ENCODE peak calls at places on chromosomes 1 and 21, in eight cellular contexts. One of them, this sample, is unnamed.

GRCh38 chr1:156081174-156082110 is 823 bp downstream of the MEX3A start:
- DNase-seq in SK-N-MC: no peak
- DNase-seq in fibroblast of lung: peak
- DNase-seq in testis: no peak
- DNase-seq in left ventricle myocardium inferior: no peak
- DNase-seq in GM12865: no peak
- DNase-seq in heart right ventricle: no peak
- DNase-seq in upper lobe of right lung: no peak
- DNase-seq in this sample: no peak

GRCh38 chr1:7042322-7043231 is 257.3 kb downstream of the CAMTA1 start:
- DNase-seq in SK-N-MC: no peak
- DNase-seq in fibroblast of lung: peak
- DNase-seq in testis: peak
- DNase-seq in left ventricle myocardium inferior: no peak
- DNase-seq in GM12865: peak
- DNase-seq in heart right ventricle: no peak
- DNase-seq in upper lobe of right lung: no peak
- DNase-seq in this sample: peak

GRCh38 chr1:153937331-153937730 is 9.2 kb downstream of the DENND4B start:
- DNase-seq in SK-N-MC: no peak
- DNase-seq in fibroblast of lung: no peak
- DNase-seq in testis: no peak
- DNase-seq in left ventricle myocardium inferior: no peak
- DNase-seq in GM12865: no peak
- DNase-seq in heart right ventricle: no peak
- DNase-seq in upper lobe of right lung: peak
- DNase-seq in this sample: no peak

GRCh38 chr21:34800797-34801518 is 132.2 kb downstream of the CLIC6 start:
- DNase-seq in SK-N-MC: no peak
- DNase-seq in fibroblast of lung: peak
- DNase-seq in testis: no peak
- DNase-seq in left ventricle myocardium inferior: no peak
- DNase-seq in GM12865: no peak
- DNase-seq in heart right ventricle: no peak
- DNase-seq in upper lobe of right lung: no peak
- DNase-seq in this sample: no peak

GRCh38 chr1:40818264-40818961 is 34.8 kb downstream of the KCNQ4 start:
- DNase-seq in SK-N-MC: no peak
- DNase-seq in fibroblast of lung: peak
- DNase-seq in testis: peak
- DNase-seq in left ventricle myocardium inferior: peak
- DNase-seq in GM12865: peak
- DNase-seq in heart right ventricle: peak
- DNase-seq in upper lobe of right lung: peak
- DNase-seq in this sample: no peak

GRCh38 chr1:117610036-117610435 is 4.2 kb downstream of the TENT5C start:
- DNase-seq in SK-N-MC: no peak
- DNase-seq in fibroblast of lung: no peak
- DNase-seq in testis: no peak
- DNase-seq in left ventricle myocardium inferior: no peak
- DNase-seq in GM12865: no peak
- DNase-seq in heart right ventricle: no peak
- DNase-seq in upper lobe of right lung: no peak
- DNase-seq in this sample: no peak

GRCh38 chr1:156359973-156360372 is 9.0 kb upstream of the RHBG start:
- DNase-seq in SK-N-MC: no peak
- DNase-seq in fibroblast of lung: peak
- DNase-seq in testis: peak
- DNase-seq in left ventricle myocardium inferior: no peak
- DNase-seq in GM12865: peak
- DNase-seq in heart right ventricle: no peak
- DNase-seq in upper lobe of right lung: no peak
- DNase-seq in this sample: no peak

GRCh38 chr21:36045993-36046392 is 14.3 kb downstream of the SETD4 start:
- DNase-seq in SK-N-MC: no peak
- DNase-seq in fibroblast of lung: no peak
- DNase-seq in testis: no peak
- DNase-seq in left ventricle myocardium inferior: no peak
- DNase-seq in GM12865: no peak
- DNase-seq in heart right ventricle: no peak
- DNase-seq in upper lobe of right lung: no peak
- DNase-seq in this sample: no peak

GRCh38 chr1:19463204-19463803 is 22.0 kb downstream of the CAPZB start:
- DNase-seq in SK-N-MC: no peak
- DNase-seq in fibroblast of lung: no peak
- DNase-seq in testis: peak
- DNase-seq in left ventricle myocardium inferior: no peak
- DNase-seq in GM12865: peak
- DNase-seq in heart right ventricle: no peak
- DNase-seq in upper lobe of right lung: no peak
- DNase-seq in this sample: no peak

GRCh38 chr1:175254190-175254589 is 61.6 kb upstream of the KIAA0040 start:
- DNase-seq in SK-N-MC: no peak
- DNase-seq in fibroblast of lung: no peak
- DNase-seq in testis: no peak
- DNase-seq in left ventricle myocardium inferior: no peak
- DNase-seq in GM12865: no peak
- DNase-seq in heart right ventricle: peak
- DNase-seq in upper lobe of right lung: no peak
- DNase-seq in this sample: no peak

GRCh38 chr21:44897326-44898010 is 23.2 kb downstream of the ITGB2 start:
- DNase-seq in SK-N-MC: no peak
- DNase-seq in fibroblast of lung: no peak
- DNase-seq in testis: no peak
- DNase-seq in left ventricle myocardium inferior: peak
- DNase-seq in GM12865: no peak
- DNase-seq in heart right ventricle: no peak
- DNase-seq in upper lobe of right lung: no peak
- DNase-seq in this sample: no peak

GRCh38 chr1:224333309-224333926 is 3.4 kb upstream of the NVL start:
- DNase-seq in SK-N-MC: no peak
- DNase-seq in fibroblast of lung: peak
- DNase-seq in testis: no peak
- DNase-seq in left ventricle myocardium inferior: no peak
- DNase-seq in GM12865: peak
- DNase-seq in heart right ventricle: peak
- DNase-seq in upper lobe of right lung: no peak
- DNase-seq in this sample: peak

GRCh38 chr1:81682490-81682889 is 118.2 kb upstream of the ADGRL2 start:
- DNase-seq in SK-N-MC: no peak
- DNase-seq in fibroblast of lung: peak
- DNase-seq in testis: no peak
- DNase-seq in left ventricle myocardium inferior: no peak
- DNase-seq in GM12865: no peak
- DNase-seq in heart right ventricle: no peak
- DNase-seq in upper lobe of right lung: no peak
- DNase-seq in this sample: no peak

GRCh38 chr1:6423321-6423999 is 1.1 kb upstream of the ESPN start:
- DNase-seq in SK-N-MC: no peak
- DNase-seq in fibroblast of lung: peak
- DNase-seq in testis: peak
- DNase-seq in left ventricle myocardium inferior: no peak
- DNase-seq in GM12865: peak
- DNase-seq in heart right ventricle: no peak
- DNase-seq in upper lobe of right lung: peak
- DNase-seq in this sample: no peak

GRCh38 chr1:155304558-155305063 is 3.4 kb upstream of the PKLR start:
- DNase-seq in SK-N-MC: no peak
- DNase-seq in fibroblast of lung: no peak
- DNase-seq in testis: no peak
- DNase-seq in left ventricle myocardium inferior: no peak
- DNase-seq in GM12865: no peak
- DNase-seq in heart right ventricle: no peak
- DNase-seq in upper lobe of right lung: no peak
- DNase-seq in this sample: no peak

GRCh38 chr1:113929750-113930498 is 800 bp downstream of the HIPK1 start:
- DNase-seq in SK-N-MC: no peak
- DNase-seq in fibroblast of lung: no peak
- DNase-seq in testis: peak
- DNase-seq in left ventricle myocardium inferior: peak
- DNase-seq in GM12865: peak
- DNase-seq in heart right ventricle: peak
- DNase-seq in upper lobe of right lung: peak
- DNase-seq in this sample: no peak

GRCh38 chr1:73998348-73998959 is 199.5 kb downstream of the LRRIQ3 start:
- DNase-seq in SK-N-MC: peak
- DNase-seq in fibroblast of lung: peak
- DNase-seq in testis: no peak
- DNase-seq in left ventricle myocardium inferior: no peak
- DNase-seq in GM12865: peak
- DNase-seq in heart right ventricle: no peak
- DNase-seq in upper lobe of right lung: no peak
- DNase-seq in this sample: no peak

GRCh38 chr1:234586892-234587445 is 23.0 kb downstream of the IRF2BP2 start:
- DNase-seq in SK-N-MC: no peak
- DNase-seq in fibroblast of lung: peak
- DNase-seq in testis: no peak
- DNase-seq in left ventricle myocardium inferior: no peak
- DNase-seq in GM12865: no peak
- DNase-seq in heart right ventricle: no peak
- DNase-seq in upper lobe of right lung: no peak
- DNase-seq in this sample: no peak
- H3K4me3 ChIP-seq in SK-N-MC: no peak
- H3K4me3 ChIP-seq in fibroblast of lung: no peak
- H3K4me3 ChIP-seq in testis: no peak
- H3K4me3 ChIP-seq in left ventricle myocardium inferior: no peak
- H3K4me3 ChIP-seq in GM12865: no peak
- H3K4me3 ChIP-seq in heart right ventricle: no peak
- H3K4me3 ChIP-seq in upper lobe of right lung: no peak
- H3K4me3 ChIP-seq in this sample: no peak

GRCh38 chr1:197140123-197140522 is 6.3 kb downstream of the ASPM start:
- DNase-seq in SK-N-MC: peak
- DNase-seq in fibroblast of lung: peak
- DNase-seq in testis: no peak
- DNase-seq in left ventricle myocardium inferior: no peak
- DNase-seq in GM12865: no peak
- DNase-seq in heart right ventricle: no peak
- DNase-seq in upper lobe of right lung: no peak
- DNase-seq in this sample: no peak

GRCh38 chr1:197139169-197139568 is 7.3 kb downstream of the ASPM start:
- DNase-seq in SK-N-MC: no peak
- DNase-seq in fibroblast of lung: no peak
- DNase-seq in testis: no peak
- DNase-seq in left ventricle myocardium inferior: no peak
- DNase-seq in GM12865: no peak
- DNase-seq in heart right ventricle: no peak
- DNase-seq in upper lobe of right lung: no peak
- DNase-seq in this sample: no peak

GRCh38 chr1:197145451-197146029 is 929 bp downstream of the ASPM start:
- DNase-seq in SK-N-MC: no peak
- DNase-seq in fibroblast of lung: no peak
- DNase-seq in testis: no peak
- DNase-seq in left ventricle myocardium inferior: no peak
- DNase-seq in GM12865: no peak
- DNase-seq in heart right ventricle: no peak
- DNase-seq in upper lobe of right lung: no peak
- DNase-seq in this sample: no peak

GRCh38 chr1:197144570-197145325 is 1.7 kb downstream of the ASPM start:
- DNase-seq in SK-N-MC: no peak
- DNase-seq in fibroblast of lung: peak
- DNase-seq in testis: no peak
- DNase-seq in left ventricle myocardium inferior: no peak
- DNase-seq in GM12865: no peak
- DNase-seq in heart right ventricle: no peak
- DNase-seq in upper lobe of right lung: no peak
- DNase-seq in this sample: no peak

DNA sequence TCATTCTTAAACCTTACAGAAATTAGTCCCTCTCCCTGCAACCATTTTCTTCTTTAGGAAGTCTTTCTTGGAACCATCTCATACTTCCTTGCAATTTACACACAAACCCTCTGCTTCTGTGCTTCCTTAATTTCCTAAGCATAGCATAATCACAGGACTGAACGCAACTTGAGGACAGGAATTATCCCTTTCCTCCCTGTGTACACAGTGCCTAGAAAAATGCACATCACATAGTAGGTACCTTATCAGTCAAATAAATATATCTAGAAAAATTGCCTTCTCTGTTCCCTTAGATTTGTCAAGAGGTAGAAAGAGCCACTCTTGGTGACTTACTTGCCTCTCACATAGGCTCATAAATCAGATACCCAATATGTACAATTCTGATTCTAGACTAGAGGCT is 4.9 kb downstream of the ASPM start:
- DNase-seq in SK-N-MC: no peak
- DNase-seq in fibroblast of lung: no peak
- DNase-seq in testis: no peak
- DNase-seq in left ventricle myocardium inferior: no peak
- DNase-seq in GM12865: no peak
- DNase-seq in heart right ventricle: no peak
- DNase-seq in upper lobe of right lung: no peak
- DNase-seq in this sample: no peak
- H3K4me3 ChIP-seq in SK-N-MC: peak
- H3K4me3 ChIP-seq in fibroblast of lung: no peak
- H3K4me3 ChIP-seq in testis: no peak
- H3K4me3 ChIP-seq in left ventricle myocardium inferior: no peak
- H3K4me3 ChIP-seq in GM12865: no peak
- H3K4me3 ChIP-seq in heart right ventricle: no peak
- H3K4me3 ChIP-seq in upper lobe of right lung: no peak
- H3K4me3 ChIP-seq in this sample: no peak

GRCh38 chr1:207836616-207837352 is 74.1 kb downstream of the CD34 start:
- DNase-seq in SK-N-MC: no peak
- DNase-seq in fibroblast of lung: no peak
- DNase-seq in testis: no peak
- DNase-seq in left ventricle myocardium inferior: no peak
- DNase-seq in GM12865: no peak
- DNase-seq in heart right ventricle: no peak
- DNase-seq in upper lobe of right lung: no peak
- DNase-seq in this sample: no peak
- H3K4me3 ChIP-seq in SK-N-MC: no peak
- H3K4me3 ChIP-seq in fibroblast of lung: no peak
- H3K4me3 ChIP-seq in testis: no peak
- H3K4me3 ChIP-seq in left ventricle myocardium inferior: no peak
- H3K4me3 ChIP-seq in GM12865: no peak
- H3K4me3 ChIP-seq in heart right ventricle: no peak
- H3K4me3 ChIP-seq in upper lobe of right lung: no peak
- H3K4me3 ChIP-seq in this sample: no peak

GRCh38 chr21:17512245-17513213 is at the start of gene CXADR:
- DNase-seq in SK-N-MC: no peak
- DNase-seq in fibroblast of lung: peak
- DNase-seq in testis: peak
- DNase-seq in left ventricle myocardium inferior: peak
- DNase-seq in GM12865: peak
- DNase-seq in heart right ventricle: peak
- DNase-seq in upper lobe of right lung: peak
- DNase-seq in this sample: no peak

GRCh38 chr21:17519965-17520364 is 7.1 kb downstream of the CXADR start:
- DNase-seq in SK-N-MC: no peak
- DNase-seq in fibroblast of lung: no peak
- DNase-seq in testis: no peak
- DNase-seq in left ventricle myocardium inferior: no peak
- DNase-seq in GM12865: no peak
- DNase-seq in heart right ventricle: no peak
- DNase-seq in upper lobe of right lung: no peak
- DNase-seq in this sample: no peak

GRCh38 chr21:17519208-17519738 is 6.4 kb downstream of the CXADR start:
- DNase-seq in SK-N-MC: no peak
- DNase-seq in fibroblast of lung: no peak
- DNase-seq in testis: no peak
- DNase-seq in left ventricle myocardium inferior: no peak
- DNase-seq in GM12865: no peak
- DNase-seq in heart right ventricle: no peak
- DNase-seq in upper lobe of right lung: no peak
- DNase-seq in this sample: no peak

GRCh38 chr21:17513214-17514123 is 626 bp downstream of the CXADR start:
- DNase-seq in SK-N-MC: no peak
- DNase-seq in fibroblast of lung: peak
- DNase-seq in testis: peak
- DNase-seq in left ventricle myocardium inferior: no peak
- DNase-seq in GM12865: peak
- DNase-seq in heart right ventricle: no peak
- DNase-seq in upper lobe of right lung: peak
- DNase-seq in this sample: no peak

GRCh38 chr21:17514124-17514481 is 1.3 kb downstream of the CXADR start:
- DNase-seq in SK-N-MC: no peak
- DNase-seq in fibroblast of lung: peak
- DNase-seq in testis: no peak
- DNase-seq in left ventricle myocardium inferior: no peak
- DNase-seq in GM12865: no peak
- DNase-seq in heart right ventricle: no peak
- DNase-seq in upper lobe of right lung: no peak
- DNase-seq in this sample: no peak
- H3K4me3 ChIP-seq in SK-N-MC: peak
- H3K4me3 ChIP-seq in fibroblast of lung: no peak
- H3K4me3 ChIP-seq in testis: peak
- H3K4me3 ChIP-seq in left ventricle myocardium inferior: peak
- H3K4me3 ChIP-seq in GM12865: no peak
- H3K4me3 ChIP-seq in heart right ventricle: peak
- H3K4me3 ChIP-seq in upper lobe of right lung: peak
- H3K4me3 ChIP-seq in this sample: no peak

This sample was measured in skeletal muscle cell.